ENCODE peak calls at places on chromosomes 4 and X, in seven cellular contexts. J is GM23248, X is adipocyte, U is testis, O is fibroblast of lung, K is breast epithelium, A is psoas muscle. Z is an unnamed sample. For H3K4me1 and H3K36me3, the result is how much of the 10 kb centered on the place peaks cover.

GRCh38 chr4:85221606-85222005 is 253.3 kb upstream of the ARHGAP24 start:
- DNase-seq in K (no peak), J (no peak), X (no peak), A (no peak), O (no peak), U (no peak), Z (no peak)

GRCh38 chr4:123455360-123455759 is 58.8 kb downstream of the SPRY1 start:
- DNase-seq in K (no peak), X (no peak), J (no peak), A (no peak), U (no peak), O (no peak), Z (no peak)

GRCh38 chr4:185811509-185812364 is at the start of gene SORBS2:
- DNase-seq in J (peak), U (peak), K (peak), O (peak), A (no peak), X (no peak), Z (no peak)

GRCh38 chr4:71449878-71450277 is 111.1 kb downstream of the SLC4A4 start:
- DNase-seq in O (peak), K (no peak), U (no peak), J (no peak), X (no peak), A (no peak), Z (no peak)

GRCh38 chrX:362937-363620 is 23.6 kb downstream of the PPP2R3B start:
- DNase-seq in O (no peak), K (no peak), J (no peak), A (no peak), X (no peak), U (no peak), Z (no peak)

GRCh38 chr4:185128272-185129119 is 14.6 kb upstream of the SLC25A4 start:
- DNase-seq in K (no peak), J (peak), O (peak), A (peak), X (peak), U (peak), Z (no peak)

GRCh38 chr4:31058656-31059055 is 338.5 kb downstream of the PCDH7 start:
- DNase-seq in X (no peak), K (no peak), O (no peak), J (no peak), A (no peak), U (no peak), Z (no peak)

GRCh38 chrX:133297284-133297683 is 79.1 kb upstream of the TFDP3 start:
- DNase-seq in A (no peak), U (no peak), O (peak), X (peak), J (peak), K (no peak), Z (no peak)

GRCh38 chr4:10115271-10115656 is 1.3 kb downstream of the WDR1 start:
- DNase-seq in A (no peak), X (peak), J (peak), O (peak), U (no peak), K (no peak), Z (no peak)

GRCh38 chr4:137558951-137559350 is 26.7 kb upstream of the PCDH18 start:
- DNase-seq in U (no peak), O (peak), K (no peak), X (peak), J (peak), A (no peak), Z (no peak)

GRCh38 chr4:81562093-81562492 is 90.4 kb upstream of the RASGEF1B start:
- DNase-seq in O (no peak), X (no peak), A (no peak), K (no peak), J (no peak), U (no peak), Z (no peak)

GRCh38 chr4:101201421-101201820 is 145.9 kb downstream of the PPP3CA start:
- DNase-seq in J (no peak), O (no peak), U (no peak), X (no peak), A (no peak), K (no peak), Z (peak)

GRCh38 chr4:132332932-132333722 is 816.0 kb upstream of the PCDH10 start:
- DNase-seq in O (peak), J (no peak), A (no peak), U (no peak), K (no peak), X (peak), Z (no peak)

GRCh38 chr4:139740121-139740520 is 74.5 kb downstream of the MGST2 start:
- DNase-seq in U (no peak), X (no peak), K (no peak), J (no peak), O (peak), A (peak), Z (no peak)

GRCh38 chr4:143347495-143347894 is 10.8 kb downstream of the GAB1 start:
- DNase-seq in K (no peak), J (no peak), U (no peak), A (no peak), O (no peak), X (no peak), Z (no peak)
- H3K4me1 ChIP-seq in K (under half), J (under half), U (under half), A (under half), O (under half), X (under half), Z (under half)

DNA sequence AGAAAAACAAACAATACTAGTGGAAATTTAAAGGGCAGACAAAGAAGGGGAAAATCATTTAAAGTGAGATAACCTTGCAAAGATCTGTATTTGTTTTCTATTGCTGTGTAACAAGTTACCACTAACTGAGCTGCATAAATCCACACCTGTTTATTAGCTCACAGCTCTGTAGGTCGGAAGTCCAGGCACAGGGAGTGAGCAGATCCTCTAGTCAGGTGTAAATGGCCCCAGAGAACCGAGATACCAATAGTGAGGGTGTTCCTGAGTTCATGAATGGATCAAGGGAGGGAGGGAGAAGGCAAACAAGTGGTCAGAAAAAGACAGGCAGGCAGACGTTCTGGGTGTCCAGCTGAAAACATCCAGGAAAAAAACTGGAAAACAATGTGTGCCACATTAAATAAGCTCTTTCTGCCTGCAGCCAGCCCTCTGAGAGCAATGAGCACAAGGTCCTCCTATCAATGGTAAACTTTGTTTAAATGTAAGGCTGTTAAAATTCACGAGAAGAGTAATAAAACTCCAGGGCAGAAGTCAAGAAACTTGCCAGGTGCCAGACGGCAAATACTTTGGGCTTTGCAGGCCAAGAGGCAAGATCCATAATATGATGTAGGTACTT is 25.0 kb downstream of the ADGRA3 start:
- DNase-seq in J (no peak), X (no peak), U (no peak), A (no peak), K (no peak), O (no peak), Z (no peak)
- H3K4me3 ChIP-seq in J (no peak), X (no peak), U (no peak), A (no peak), K (no peak), O (no peak), Z (no peak)

DNA sequence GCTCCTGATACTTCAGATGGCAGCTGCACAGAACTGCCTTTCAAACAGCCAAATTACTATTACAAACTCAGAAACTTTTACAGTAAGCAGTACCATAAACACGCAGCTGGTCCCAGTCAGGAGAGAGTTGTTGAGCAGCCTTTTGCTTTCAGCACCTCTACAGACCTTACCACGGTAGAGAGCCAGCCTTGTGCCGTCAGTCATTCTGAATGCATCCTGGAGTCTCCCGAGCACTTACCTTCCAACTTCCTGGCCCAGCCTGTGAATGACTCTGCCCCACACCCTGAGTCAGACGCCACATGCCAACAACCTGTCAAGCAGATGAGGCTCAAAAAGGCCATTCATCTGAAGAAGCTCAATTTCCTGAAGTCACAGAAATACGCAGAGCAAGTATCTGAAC is 12.4 kb downstream of the ZBTB49 start:
- DNase-seq in O (no peak), J (no peak), A (no peak), X (no peak), K (no peak), U (no peak), Z (no peak)
- H3K36me3 ChIP-seq in O (under half), J (under half), A (half or more), X (under half), K (under half), U (under half), Z (under half)

GRCh38 chr4:61773655-61774245 is 573.6 kb downstream of the ADGRL3 start:
- DNase-seq in A (no peak), K (no peak), X (no peak), J (no peak), O (no peak), U (no peak), Z (no peak)

GRCh38 chr4:61770456-61770855 is 570.3 kb downstream of the ADGRL3 start:
- DNase-seq in A (no peak), K (no peak), U (no peak), J (no peak), O (no peak), X (no peak), Z (no peak)

GRCh38 chr4:61772116-61772515 is 572.0 kb downstream of the ADGRL3 start:
- DNase-seq in J (no peak), K (no peak), U (no peak), O (peak), X (no peak), A (no peak), Z (no peak)
- H3K4me1 ChIP-seq in J (under half), K (under half), U (under half), O (under half), X (under half), A (under half), Z (under half)

GRCh38 chr4:15414601-15415091 is 13.2 kb upstream of the C1QTNF7 start:
- DNase-seq in U (no peak), K (no peak), J (peak), A (no peak), X (peak), O (peak), Z (no peak)
- H3K4me3 ChIP-seq in U (no peak), K (no peak), J (no peak), A (no peak), X (peak), O (no peak), Z (no peak)

DNA sequence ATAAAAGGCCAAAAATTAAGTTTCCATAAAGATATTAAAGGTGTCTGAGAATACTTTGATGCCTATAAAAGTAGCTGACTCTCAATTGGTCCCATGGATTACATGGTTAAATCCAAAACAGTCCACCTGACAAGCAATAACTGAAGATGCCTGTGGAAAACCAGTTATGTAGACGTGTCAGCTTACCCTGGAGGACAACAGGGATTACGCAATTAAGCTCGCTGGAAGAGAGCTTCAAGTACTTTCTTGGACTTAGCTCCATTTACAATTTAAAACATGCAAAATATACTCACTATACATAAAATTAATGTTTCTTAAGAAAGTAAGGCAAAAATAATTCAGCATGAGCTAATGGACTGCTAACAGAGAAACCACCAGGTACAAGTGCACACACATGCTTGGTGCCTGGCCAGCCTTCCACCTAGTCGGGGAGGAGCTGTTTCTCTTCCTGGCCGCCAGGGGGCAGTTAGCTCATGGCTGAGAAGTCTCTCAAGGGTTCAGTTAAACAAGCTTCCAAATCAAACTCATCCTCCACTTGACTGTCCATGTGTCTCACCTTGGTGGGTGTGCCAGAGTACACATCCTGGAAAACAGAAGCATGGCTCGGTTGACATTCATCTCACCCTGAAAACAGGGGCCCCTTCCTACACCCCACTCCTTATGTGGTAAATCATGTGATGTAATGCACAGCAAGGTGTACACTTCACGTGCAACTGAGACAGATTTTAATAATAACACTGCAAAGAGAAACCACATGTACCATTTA is 9.2 kb upstream of the FAM53A start:
- DNase-seq in X (peak), A (peak), U (peak), O (peak), J (peak), K (peak), Z (peak)
- H3K36me3 ChIP-seq in X (half or more), A (half or more), U (under half), O (under half), J (under half), K (under half), Z (half or more)

GRCh38 chr4:3042226-3042625 is 32.1 kb downstream of the HTT-AS start:
- DNase-seq in A (no peak), J (no peak), O (no peak), K (no peak), X (no peak), U (no peak), Z (no peak)
- H3K4me1 ChIP-seq in A (under half), J (under half), O (under half), K (under half), X (under half), U (under half), Z (under half)